ENCODE peak calls at places on chromosomes 12 and 14, in nine cellular contexts. C, G, S, V, P, D, R, M and Y are unnamed samples.

GRCh38 chr14:58239259-58240210 is 5.1 kb upstream of the PSMA3 start:
- DNase-seq in M (peak), C (peak), D (peak), G (peak), V (peak), S (peak), R (no peak), P (peak), Y (peak)

GRCh38 chr12:69623970-69624369 is 13.3 kb upstream of the LRRC10 start:
- DNase-seq in R (peak), D (no peak), V (no peak), M (no peak), S (no peak), C (no peak), P (no peak), G (no peak), Y (no peak)

GRCh38 chr12:22687677-22688076 is 62.7 kb downstream of the ETNK1 start:
- DNase-seq in P (no peak), R (no peak), C (peak), G (peak), M (peak), V (no peak), D (no peak), S (no peak), Y (no peak)

GRCh38 chr12:106647793-106648514 is 65.2 kb downstream of the RFX4 start:
- DNase-seq in C (no peak), G (no peak), P (no peak), M (no peak), R (no peak), D (no peak), S (no peak), V (no peak), Y (no peak)

GRCh38 chr14:59098377-59098776 is 90.1 kb upstream of the DAAM1 start:
- DNase-seq in M (no peak), S (peak), V (no peak), D (no peak), C (peak), R (no peak), G (peak), P (no peak), Y (no peak)

GRCh38 chr12:7081037-7081436 is 11.2 kb downstream of the C1R start:
- DNase-seq in P (no peak), C (no peak), G (no peak), S (no peak), M (no peak), D (no peak), R (no peak), V (no peak), Y (no peak)

GRCh38 chr12:45674583-45674982 is 54.9 kb upstream of the ARID2 start:
- DNase-seq in S (peak), C (peak), R (no peak), V (no peak), M (no peak), G (peak), P (no peak), D (no peak), Y (no peak)

GRCh38 chr12:41368006-41368405 is 179.9 kb downstream of the PDZRN4 start:
- DNase-seq in S (no peak), G (peak), P (peak), C (peak), V (peak), D (peak), M (peak), R (no peak), Y (peak)

GRCh38 chr14:93970589-93970966 is 5.8 kb downstream of the ASB2 start:
- DNase-seq in C (peak), V (peak), D (peak), S (no peak), G (peak), P (peak), M (peak), R (peak), Y (peak)

GRCh38 chr14:72665259-72665658 is 228.6 kb downstream of the DPF3 start:
- DNase-seq in D (no peak), V (peak), P (no peak), G (peak), S (peak), R (no peak), C (peak), M (no peak), Y (no peak)

GRCh38 chr14:21024668-21025373 is at the start of gene NDRG2:
- DNase-seq in P (peak), M (peak), D (peak), R (peak), G (peak), C (no peak), S (peak), V (no peak), Y (no peak)

GRCh38 chr14:57884175-57884574 is 18.3 kb upstream of the SLC35F4 start:
- DNase-seq in D (no peak), M (no peak), C (peak), R (no peak), P (no peak), V (no peak), G (peak), S (no peak), Y (no peak)

GRCh38 chr12:109836916-109837315 is 3.7 kb upstream of the TRPV4 start:
- DNase-seq in D (no peak), M (no peak), C (peak), S (no peak), P (no peak), G (peak), R (no peak), V (no peak), Y (no peak)

GRCh38 chr14:100590726-100591452 is 3.7 kb upstream of the BEGAIN start:
- DNase-seq in V (no peak), C (no peak), P (no peak), M (no peak), D (no peak), S (no peak), G (no peak), R (peak), Y (no peak)

GRCh38 chr14:22545842-22546721 is 42.9 kb downstream of the DAD1 start:
- DNase-seq in R (no peak), D (no peak), V (no peak), P (peak), G (peak), S (peak), C (peak), M (no peak), Y (no peak)

GRCh38 chr12:29700761-29701481 is 82.8 kb downstream of the TMTC1 start:
- DNase-seq in S (no peak), M (no peak), C (no peak), R (no peak), V (no peak), P (no peak), G (peak), D (no peak), Y (no peak)

GRCh38 chr12:5627053-5627630 is 195.2 kb downstream of the NTF3 start:
- DNase-seq in R (no peak), P (no peak), M (no peak), V (no peak), D (no peak), C (no peak), G (no peak), S (no peak), Y (no peak)

GRCh38 chr14:32313977-32314376 is 15.1 kb upstream of the AKAP6 start:
- DNase-seq in M (no peak), V (no peak), S (no peak), R (no peak), P (peak), G (no peak), D (no peak), C (no peak), Y (no peak)
- TF ChIP-seq EZH2phosphoT487 in M (no peak), V (no peak), S (no peak), R (no peak), P (no peak), G (no peak), D (no peak), C (no peak), Y (no peak)

GRCh38 chr14:95486875-95487668 is 29.4 kb downstream of the SYNE3 start:
- DNase-seq in G (no peak), V (no peak), C (no peak), M (peak), R (no peak), D (no peak), P (no peak), S (no peak), Y (peak)
- H3K4me2 ChIP-seq in G (no peak), V (no peak), C (no peak), M (peak), R (no peak), D (no peak), P (no peak), S (no peak), Y (peak)

GRCh38 chr14:68977137-68977740 is 1.9 kb downstream of the ACTN1 start:
- DNase-seq in R (peak), P (peak), V (no peak), D (no peak), M (no peak), S (no peak), G (no peak), C (no peak), Y (no peak)
- H3K4me3 ChIP-seq in R (peak), P (peak), V (peak), D (peak), M (no peak), S (peak), G (peak), C (peak), Y (no peak)

DNA sequence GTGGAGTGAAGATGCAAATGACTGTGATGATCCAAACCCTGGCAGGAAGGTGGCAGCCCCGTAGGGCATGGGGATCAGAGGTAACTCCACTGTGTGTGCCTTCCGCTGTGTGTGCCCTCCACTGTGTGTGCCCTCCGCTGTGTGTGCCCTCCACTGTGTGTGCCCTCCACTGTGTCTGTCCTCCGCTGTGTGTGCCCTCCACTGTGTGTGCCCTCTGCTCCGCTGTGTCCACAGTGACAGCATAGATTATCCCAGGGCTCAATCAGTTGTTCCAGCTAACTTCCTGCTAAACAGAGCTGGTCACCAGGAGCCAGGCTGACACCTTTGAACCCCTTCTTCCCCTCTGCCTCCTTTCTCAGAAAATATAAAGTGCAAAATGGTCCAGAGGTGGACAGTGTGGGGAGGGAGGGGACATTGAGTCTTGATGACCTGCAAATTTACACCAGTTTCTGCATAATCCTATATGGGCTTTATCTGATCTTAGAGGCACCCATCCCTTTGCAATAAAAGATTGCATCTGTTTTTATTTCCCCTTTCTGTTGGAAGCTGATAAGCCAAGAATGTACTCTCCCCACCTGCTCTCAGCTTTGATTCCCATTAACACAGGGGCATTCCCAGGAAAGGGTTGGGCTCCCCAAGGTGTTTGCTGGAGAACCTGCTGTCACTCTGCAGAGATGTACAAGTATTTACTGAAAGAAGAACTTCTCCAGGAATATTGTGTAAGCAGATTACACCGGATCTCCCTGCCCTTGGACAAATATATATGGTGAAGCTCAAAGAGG is 21.6 kb upstream of the HNF1A start:
- DNase-seq in S (peak), G (no peak), M (no peak), P (no peak), D (no peak), R (no peak), C (no peak), V (no peak), Y (no peak)
- TF ChIP-seq EZH2phosphoT487 in S (no peak), G (no peak), M (no peak), P (no peak), D (no peak), R (no peak), C (no peak), V (no peak), Y (no peak)

GRCh38 chr14:103688906-103689902 is 26.0 kb downstream of the XRCC3 start:
- DNase-seq in P (no peak), S (no peak), D (no peak), M (no peak), R (no peak), G (peak), C (no peak), V (no peak), Y (peak)
- H3K4me2 ChIP-seq in P (no peak), S (no peak), D (no peak), M (no peak), R (no peak), G (peak), C (no peak), V (no peak), Y (peak)